ENCODE peak calls at places on chromosomes 5 and 9, in ten cellular contexts. X is BJ; Q is NCI-H1694; R is Panc1; J is NCI-H2029 treated with DMSO at 0.1 percent for 48 hours; V is HFFc6; G is A172; H is T47D; D is stimulated activated CD4-positive, alpha-beta T cell treated with anti-CD3 and anti-CD28 coated beads, Interleukin-1b, Interleukin-23, amount 100 ng/mL, for 1 hour; U is GM20000. A is an unnamed sample.

GRCh38 chr5:7047862-7048261 is 334.6 kb downstream of the TENT4A start:
- DNase-seq in Q (no peak), X (no peak), H (no peak), V (no peak), G (no peak), J (peak; percentile 82), U (no peak), D (no peak), R (no peak), A (no peak)

GRCh38 chr9:100739208-100739607 is 161.3 kb downstream of the CAVIN4 start:
- DNase-seq in X (no peak), J (no peak), V (no peak), H (no peak), G (no peak), Q (no peak), D (no peak), U (no peak), R (no peak), A (no peak)

GRCh38 chr9:121892706-121893105 is 200.4 kb downstream of the TTLL11 start:
- DNase-seq in V (no peak), J (no peak), H (no peak), U (no peak), D (no peak), Q (no peak), X (no peak), G (no peak), R (no peak), A (no peak)

GRCh38 chr5:146340260-146341081 is 1.8 kb downstream of the POU4F3 start:
- DNase-seq in D (no peak), H (peak; percentile 86), X (no peak), U (peak; percentile 77), V (peak; percentile 32), J (no peak), Q (no peak), G (peak; percentile 27), R (no peak), A (peak; percentile 20)

GRCh38 chr9:83596899-83597504 is 25.9 kb upstream of the IDNK start:
- DNase-seq in G (peak; percentile 53), J (peak; percentile 23), U (peak; percentile 56), V (peak; percentile 7), R (no peak), H (peak; percentile 22), D (no peak), Q (peak; percentile 38), X (no peak), A (peak; percentile 42)

GRCh38 chr9:94818196-94818541 is 91.7 kb downstream of the AOPEP start:
- DNase-seq in X (no peak), Q (no peak), J (no peak), U (no peak), D (no peak), H (no peak), V (peak; percentile 42), R (no peak), G (no peak), A (no peak)

GRCh38 chr9:75992480-75993206 is 102.2 kb downstream of the PCSK5 start:
- DNase-seq in H (no peak), G (peak; percentile 25), R (no peak), U (no peak), X (no peak), Q (no peak), V (no peak), D (no peak), J (no peak), A (no peak)

GRCh38 chr5:145805819-145806218 is 29.3 kb downstream of the PRELID2 start:
- DNase-seq in J (no peak), G (no peak), U (no peak), D (no peak), H (no peak), V (no peak), R (no peak), Q (no peak), X (no peak), A (no peak)

GRCh38 chr5:91898865-91899264 is 515.7 kb upstream of the ARRDC3 start:
- DNase-seq in X (no peak), V (no peak), H (no peak), Q (peak; percentile 95), J (no peak), U (no peak), R (no peak), G (no peak), D (no peak), A (no peak)

GRCh38 chr5:40781843-40782409 is 16.2 kb downstream of the PRKAA1 start:
- DNase-seq in J (no peak), X (no peak), G (no peak), D (no peak), U (no peak), R (no peak), H (no peak), Q (no peak), V (peak; percentile 43), A (no peak)

GRCh38 chr9:27162045-27162444 is 53.0 kb downstream of the TEK start:
- DNase-seq in V (peak; percentile 42), Q (no peak), D (no peak), X (peak; percentile 40), J (no peak), G (no peak), U (no peak), H (no peak), R (no peak), A (no peak)

GRCh38 chr5:173383711-173384110 is 55.5 kb upstream of the STC2 start:
- DNase-seq in J (no peak), H (no peak), R (no peak), U (no peak), X (no peak), G (no peak), V (no peak), Q (no peak), D (no peak), A (no peak)

GRCh38 chr5:44632344-44632743 is 176.4 kb upstream of the MRPS30 start:
- DNase-seq in G (no peak), Q (no peak), H (no peak), D (no peak), V (no peak), J (no peak), R (no peak), X (no peak), U (no peak), A (no peak)

GRCh38 chr5:109409061-109409843 is 522 bp downstream of the PJA2 start:
- DNase-seq in X (no peak), R (no peak), J (peak; percentile 67), V (peak; percentile 63), Q (peak; percentile 39), G (peak; percentile 75), H (peak; percentile 18), D (peak; percentile 40), U (peak; percentile 66), A (peak; percentile 67)

GRCh38 chr9:34568133-34568532 is 21.4 kb downstream of the CNTFR start:
- DNase-seq in X (no peak), R (no peak), U (no peak), G (no peak), H (no peak), V (no peak), J (no peak), Q (no peak), D (no peak), A (no peak)

GRCh38 chr9:107422189-107422802 is 67.3 kb downstream of the KLF4 start:
- DNase-seq in D (no peak), J (peak; percentile 60), Q (peak; percentile 45), U (peak; percentile 45), G (peak; percentile 80), R (no peak), X (no peak), V (peak; percentile 49), H (peak; percentile 70), A (peak; percentile 58)

GRCh38 chr5:139167952-139168720 is 30.0 kb downstream of the SIL1 start:
- DNase-seq in V (no peak), U (no peak), R (no peak), D (no peak), X (no peak), J (no peak), G (no peak), H (no peak), Q (no peak), A (no peak)

A was measured in A549.